ENCODE peak calls at places on chromosomes 2 and 18, in eight cellular contexts. S is tibial nerve; C is sigmoid colon; F is mesenchymal stem cell; P is Peyer's patch; K is CD8-positive, alpha-beta memory T cell; J is heart right ventricle; L is cardiac muscle cell. H is an unnamed sample.

GRCh38 chr2:98175811-98176210 is 88.8 kb downstream of the VWA3B start:
- DNase-seq in C (no peak), K (no peak), F (no peak), L (peak; percentile 3), P (peak; percentile 76), S (no peak), J (no peak), H (no peak)

GRCh38 chr2:230666885-230667712 is 45.5 kb upstream of the CAB39 start:
- DNase-seq in J (no peak), C (no peak), P (no peak), L (peak; percentile 27), S (no peak), F (peak; percentile 38), K (no peak), H (no peak)

GRCh38 chr2:51165534-51166260 is 133.8 kb upstream of the NRXN1 start:
- DNase-seq in P (no peak), K (no peak), L (peak; percentile 3), F (no peak), C (no peak), S (no peak), J (no peak), H (no peak)

GRCh38 chr2:109143214-109144187 is 14.5 kb downstream of the SH3RF3 start:
- DNase-seq in L (no peak), F (no peak), P (peak; percentile 75), K (no peak), S (no peak), C (no peak), J (no peak), H (peak; percentile 77)

GRCh38 chr2:152762202-152762601 is 43.8 kb downstream of the ARL6IP6 start:
- DNase-seq in C (no peak), S (no peak), J (no peak), L (peak; percentile 95), F (peak; percentile 92), K (no peak), P (no peak), H (no peak)

GRCh38 chr2:231883468-231883881 is 42.7 kb downstream of the NPPC start:
- DNase-seq in P (peak; percentile 57), L (no peak), C (no peak), K (no peak), S (no peak), J (no peak), F (peak; percentile 51), H (no peak)

GRCh38 chr18:527136-527535 is 26.6 kb upstream of the COLEC12 start:
- DNase-seq in C (no peak), S (no peak), J (no peak), F (no peak), P (no peak), L (peak; percentile 70), K (no peak), H (no peak)

GRCh38 chr2:132677661-132678060 is 7.7 kb upstream of the LYPD1 start:
- DNase-seq in K (no peak), P (no peak), J (no peak), F (no peak), S (no peak), C (no peak), L (peak; percentile 29), H (no peak)

GRCh38 chr2:171878481-171878993 is 15.5 kb downstream of the SLC25A12 start:
- DNase-seq in K (no peak), L (peak; percentile 90), P (no peak), C (no peak), S (no peak), J (no peak), F (peak; percentile 22), H (no peak)

GRCh38 chr18:12239426-12239825 is 14.7 kb upstream of the CIDEA start:
- DNase-seq in C (no peak), S (no peak), K (no peak), F (no peak), J (no peak), P (no peak), L (no peak), H (no peak)

GRCh38 chr2:240451108-240451611 is 15.7 kb downstream of the GPC1 start:
- DNase-seq in P (no peak), S (no peak), F (no peak), J (peak; percentile 39), K (no peak), C (peak; percentile 67), L (no peak), H (no peak)

GRCh38 chr2:18311413-18311812 is 249.0 kb downstream of the RDH14 start:
- DNase-seq in S (no peak), J (no peak), C (no peak), F (peak; percentile 73), L (no peak), P (no peak), K (no peak), H (no peak)

GRCh38 chr2:240991378-240992263 is 6.8 kb upstream of the SNED1 start:
- DNase-seq in K (no peak), F (peak; percentile 97), P (peak; percentile 88), J (peak; percentile 79), S (peak; percentile 89), L (peak; percentile 88), C (peak; percentile 96), H (no peak)

GRCh38 chr2:160087854-160088745 is 25.7 kb upstream of the PLA2R1 start:
- DNase-seq in F (peak; percentile 20), K (no peak), S (no peak), P (no peak), J (no peak), L (peak; percentile 30), C (no peak), H (no peak)

GRCh38 chr2:5392658-5393057 is 299.5 kb upstream of the SOX11 start:
- DNase-seq in F (peak; percentile 5), P (no peak), C (no peak), S (no peak), J (no peak), K (no peak), L (no peak), H (no peak)

GRCh38 chr2:172513935-172514586 is 41.8 kb upstream of the PDK1 start:
- DNase-seq in J (no peak), C (no peak), K (no peak), P (no peak), L (peak; percentile 37), F (no peak), S (no peak), H (no peak)

DNA sequence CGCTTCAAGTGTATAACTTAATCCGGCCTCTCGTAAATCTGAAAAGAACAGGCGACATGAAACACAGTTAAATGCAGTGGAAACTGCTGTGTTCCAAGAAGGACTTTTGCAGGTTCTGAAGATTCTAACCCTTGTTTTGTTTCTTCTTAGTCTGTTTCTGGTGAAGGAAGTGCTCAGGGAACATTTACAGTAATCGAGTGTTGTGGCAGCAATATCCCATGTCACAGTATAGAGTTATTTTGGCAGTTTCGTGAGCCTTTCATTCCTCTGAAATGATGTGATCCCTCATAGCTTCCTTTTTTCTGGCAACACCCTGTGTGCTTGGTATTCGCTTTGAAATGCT is 2.7 kb downstream of the CRIM1 start:
- DNase-seq in P (no peak), S (no peak), F (no peak), C (no peak), J (no peak), L (peak; percentile 64), K (no peak), H (no peak)
- H3K4me1 ChIP-seq in P (no peaks in the 10 kb centered on the region), S (no peaks in the 10 kb centered on the region), F (peaks cover 12% of the 10 kb centered on the region), C (peaks cover 61% of the 10 kb centered on the region), J (peaks cover 21% of the 10 kb centered on the region), L (no peaks in the 10 kb centered on the region), K (peaks cover 20% of the 10 kb centered on the region), H (peaks cover 28% of the 10 kb centered on the region)

GRCh38 chr18:35040638-35040987 is 600 bp upstream of the MAPRE2 start:
- DNase-seq in L (no peak), J (no peak), S (no peak), K (no peak), P (no peak), F (no peak), C (no peak), H (no peak)

GRCh38 chr18:35040988-35041751 is at the start of gene MAPRE2:
- DNase-seq in J (peak; percentile 99), K (peak; percentile 100), L (peak; percentile 99), S (peak; percentile 100), F (peak; percentile 98), P (peak; percentile 100), C (peak; percentile 99), H (peak; percentile 99)

GRCh38 chr18:35038029-35038428 is 3.2 kb upstream of the MAPRE2 start:
- DNase-seq in F (no peak), S (no peak), C (no peak), K (no peak), L (no peak), P (no peak), J (no peak), H (no peak)

GRCh38 chr18:35038881-35039491 is 2.2 kb upstream of the MAPRE2 start:
- DNase-seq in J (no peak), C (no peak), F (no peak), L (no peak), K (no peak), S (no peak), P (no peak), H (no peak)

DNA sequence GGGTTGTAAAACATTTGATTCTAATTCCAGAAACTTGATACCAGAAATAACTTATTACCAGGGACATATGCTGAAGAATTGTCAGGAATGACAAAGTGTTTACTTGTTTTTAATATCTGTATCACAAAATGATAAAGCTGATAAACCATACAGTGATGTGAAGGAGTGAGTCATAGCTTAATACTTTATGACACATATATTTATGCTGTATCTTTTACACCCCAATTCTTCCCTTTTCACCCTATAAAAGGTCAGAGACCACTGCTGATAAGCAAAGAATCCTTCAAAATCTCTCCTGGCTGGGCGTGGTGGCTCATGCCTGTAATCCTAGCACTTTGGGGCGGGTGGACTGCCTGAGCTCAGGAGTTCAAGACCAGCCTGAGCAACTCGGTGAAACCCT is 1.6 kb upstream of the MAPRE2 start:
- DNase-seq in K (no peak), L (no peak), J (no peak), P (no peak), C (no peak), S (no peak), F (no peak), H (no peak)
- H3K4me1 ChIP-seq in K (peaks cover 28% of the 10 kb centered on the region), L (peaks cover 15% of the 10 kb centered on the region), J (peaks cover 15% of the 10 kb centered on the region), P (no peaks in the 10 kb centered on the region), C (peaks cover 26% of the 10 kb centered on the region), S (no peaks in the 10 kb centered on the region), F (peaks cover 3% of the 10 kb centered on the region), H (peaks cover 27% of the 10 kb centered on the region)

GRCh38 chr2:40435426-40436092 is 16.3 kb downstream of the SLC8A1 start:
- DNase-seq in P (no peak), J (no peak), S (no peak), F (no peak), K (no peak), L (no peak), C (no peak), H (no peak)
- H3K4me1 ChIP-seq in P (no peaks in the 10 kb centered on the region), J (peaks cover 73% of the 10 kb centered on the region), S (no peaks in the 10 kb centered on the region), F (peaks cover 4% of the 10 kb centered on the region), K (no peaks in the 10 kb centered on the region), L (peaks cover 39% of the 10 kb centered on the region), C (peaks cover 98% of the 10 kb centered on the region), H (no peaks in the 10 kb centered on the region)

DNA sequence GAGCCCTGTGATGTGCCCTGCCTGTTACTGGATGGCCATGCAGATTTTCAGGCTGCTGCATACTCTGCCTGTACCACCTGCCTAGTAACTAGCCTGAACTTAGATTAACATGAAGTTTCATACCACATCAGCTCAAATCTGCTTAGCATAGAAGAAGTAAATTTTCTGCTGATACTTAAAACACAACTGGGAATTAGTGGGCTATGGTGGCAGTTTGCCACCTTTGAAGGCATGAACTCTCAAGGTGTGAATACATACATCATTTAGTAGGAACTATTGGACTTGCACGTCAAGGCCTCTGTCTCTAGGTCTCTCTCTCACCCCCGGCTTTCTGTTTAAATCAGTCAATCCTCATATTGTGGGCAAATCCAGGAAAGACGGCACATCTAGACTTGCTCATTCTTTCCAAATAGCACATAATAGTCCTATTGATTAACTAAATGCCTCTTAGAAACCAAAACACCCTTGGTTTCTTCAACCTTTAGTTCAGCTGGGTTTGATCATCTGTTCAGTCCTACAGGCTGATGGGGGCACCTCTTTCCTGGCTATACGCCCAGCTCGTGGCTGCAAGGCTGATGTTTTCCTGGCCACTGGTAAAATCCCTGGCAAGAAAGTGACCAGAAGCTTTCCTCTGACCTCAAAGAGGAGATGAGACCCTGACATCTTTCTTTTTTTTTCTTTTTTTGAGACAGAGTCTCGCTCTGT is 58.4 kb downstream of the ALPK2 start:
- DNase-seq in C (no peak), K (no peak), F (no peak), L (no peak), J (no peak), S (no peak), P (no peak), H (no peak)
- H3K4me1 ChIP-seq in C (peaks cover 29% of the 10 kb centered on the region), K (no peaks in the 10 kb centered on the region), F (peaks cover 19% of the 10 kb centered on the region), L (no peaks in the 10 kb centered on the region), J (peaks cover 3% of the 10 kb centered on the region), S (no peaks in the 10 kb centered on the region), P (no peaks in the 10 kb centered on the region), H (no peaks in the 10 kb centered on the region)

H was measured in CD4-positive, alpha-beta memory T cell.